ENCODE peak calls at places on chromosomes 7 and 10, in four cellular contexts. A is SK-N-SH, C is H1, Z is K562. T is an unnamed sample.

GRCh38 chr10:100186813-100187212 is 984 bp upstream of the ERLIN1 start:
- DNase-seq in A (peak), C (no peak), Z (peak), T (no peak)

GRCh38 chr10:102004376-102004775 is 51.6 kb downstream of the ARMH3 start:
- DNase-seq in A (no peak), C (no peak), Z (no peak), T (no peak)

GRCh38 chr10:97163141-97163540 is 22.6 kb downstream of the SLIT1 start:
- DNase-seq in A (no peak), C (no peak), Z (no peak), T (no peak)

GRCh38 chr7:100793806-100794660 is 33.3 kb downstream of the EPHB4 start:
- DNase-seq in A (no peak), C (no peak), Z (no peak), T (no peak)

GRCh38 chr7:120033114-120033513 is 239.9 kb upstream of the KCND2 start:
- DNase-seq in A (no peak), C (no peak), Z (no peak), T (no peak)

GRCh38 chr10:122821808-122822207 is 23.8 kb downstream of the CUZD1 start:
- DNase-seq in A (no peak), C (no peak), Z (no peak), T (no peak)

GRCh38 chr10:56836659-56837058 is 475.6 kb upstream of the ZWINT start:
- DNase-seq in A (no peak), C (no peak), Z (no peak), T (no peak)

GRCh38 chr10:66167816-66168215 is 758.0 kb upstream of the LRRTM3 start:
- DNase-seq in A (no peak), C (no peak), Z (no peak), T (no peak)

GRCh38 chr10:70088299-70088698 is 35.7 kb downstream of the MACROH2A2 start:
- DNase-seq in A (no peak), C (no peak), Z (no peak), T (no peak)

GRCh38 chr7:1289681-1290261 is 57.1 kb downstream of the UNCX start:
- DNase-seq in A (no peak), C (no peak), Z (no peak), T (no peak)

GRCh38 chr10:104809288-104810090 is 168.4 kb downstream of the SORCS3 start:
- DNase-seq in A (no peak), C (peak), Z (no peak), T (no peak)

GRCh38 chr7:30996261-30996660 is 32.5 kb downstream of the GHRHR start:
- DNase-seq in A (no peak), C (no peak), Z (no peak), T (no peak)

GRCh38 chr7:27130540-27131389 is at the start of gene HOXA4:
- DNase-seq in A (peak), C (no peak), Z (no peak), T (no peak)

GRCh38 chr7:65983965-65984654 is 2.1 kb upstream of the GUSB start:
- DNase-seq in A (no peak), C (no peak), Z (no peak), T (no peak)

GRCh38 chr10:8305871-8306652 is 251.6 kb downstream of the GATA3 start:
- DNase-seq in A (no peak), C (no peak), Z (no peak), T (no peak)

GRCh38 chr10:28120043-28120749 is 121.3 kb upstream of the ODAD2 start:
- DNase-seq in A (no peak), C (no peak), Z (no peak), T (no peak)

GRCh38 chr7:74511360-74511759 is 57.7 kb downstream of the GTF2IRD1 start:
- DNase-seq in A (no peak), C (no peak), Z (no peak), T (no peak)

GRCh38 chr7:121395961-121396757 is at the start of gene FAM3C:
- DNase-seq in A (peak), C (peak), Z (peak), T (peak)

GRCh38 chr7:79282051-79282694 is 171.3 kb downstream of the MAGI2 start:
- DNase-seq in A (peak), C (no peak), Z (no peak), T (no peak)

GRCh38 chr7:38217672-38218071 is 39.6 kb downstream of the STARD3NL start:
- DNase-seq in A (no peak), C (no peak), Z (no peak), T (no peak)

DNA sequence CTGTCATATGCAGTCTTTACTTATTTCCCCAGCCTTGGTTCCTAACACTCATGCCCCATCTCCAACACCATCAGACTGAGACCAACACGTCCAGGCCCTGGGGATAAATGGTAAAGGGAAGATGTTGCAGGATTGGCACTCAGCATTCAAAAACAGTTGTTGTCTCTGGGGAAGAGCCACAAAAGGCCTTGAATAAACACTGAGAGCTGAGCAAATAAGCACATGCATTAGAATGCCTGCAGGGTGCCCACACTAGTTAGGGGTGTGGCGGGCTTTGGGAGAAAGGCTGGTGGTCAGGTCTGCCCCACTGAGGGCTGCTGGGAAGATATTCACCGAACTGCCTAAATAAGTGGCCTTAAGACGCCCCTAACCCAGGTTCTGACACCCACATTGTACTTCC is 391.0 kb downstream of the GFRA1 start:
- DNase-seq in A (no peak), C (no peak), Z (no peak), T (no peak)
- TF ChIP-seq TAF1 in A (no peak), C (no peak), Z (no peak), T (no peak)

GRCh38 chr7:151847681-151848081 is 29.2 kb downstream of the PRKAG2 start:
- DNase-seq in A (no peak), C (no peak), Z (no peak), T (no peak)
- TF ChIP-seq TAF1 in A (no peak), C (no peak), Z (no peak), T (no peak)

GRCh38 chr10:113643183-113643582 is 20.7 kb downstream of the NRAP start:
- DNase-seq in A (no peak), C (no peak), Z (no peak), T (no peak)

GRCh38 chr10:113646337-113647201 is 17.3 kb downstream of the NRAP start:
- DNase-seq in A (no peak), C (no peak), Z (no peak), T (no peak)

GRCh38 chr10:113641702-113642101 is 22.1 kb downstream of the NRAP start:
- DNase-seq in A (no peak), C (no peak), Z (no peak), T (no peak)

GRCh38 chr10:113648478-113648877 is 15.4 kb downstream of the NRAP start:
- DNase-seq in A (no peak), C (no peak), Z (no peak), T (no peak)

GRCh38 chr10:113644185-113645120 is 19.4 kb downstream of the NRAP start:
- DNase-seq in A (no peak), C (no peak), Z (no peak), T (no peak)
- TF ChIP-seq TAF1 in A (no peak), C (no peak), Z (no peak), T (no peak)

DNA sequence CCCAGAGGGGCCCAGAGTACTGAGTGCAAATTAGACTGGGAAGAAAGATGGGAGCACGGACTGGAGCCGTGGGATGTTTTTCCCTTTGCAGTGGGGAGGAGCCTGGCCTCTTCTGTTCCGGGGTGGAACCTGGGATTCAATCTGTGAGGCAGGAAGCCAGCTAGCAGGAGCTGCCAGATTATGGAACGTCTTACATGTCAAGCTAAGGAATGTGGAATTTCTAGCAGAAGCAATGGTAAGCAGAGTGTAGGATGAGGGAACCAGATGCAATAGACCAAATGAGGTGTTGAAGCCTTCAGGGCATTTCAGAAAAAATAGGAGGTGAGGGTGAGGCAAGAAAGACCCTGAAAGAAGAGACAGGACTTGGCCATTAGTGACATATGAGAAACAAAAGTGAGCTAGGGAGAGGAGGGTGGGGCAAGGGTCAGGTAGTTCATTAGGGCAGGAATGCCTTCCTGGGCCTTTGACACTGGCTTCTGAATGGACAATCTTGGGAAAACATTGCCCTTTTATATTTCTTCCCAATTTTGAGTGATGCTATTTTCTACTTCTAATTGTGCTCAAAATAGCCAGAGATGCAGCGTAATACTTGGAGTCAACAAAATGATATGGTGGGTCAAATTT is 105.5 kb downstream of the CHN2 start:
- DNase-seq in A (no peak), C (no peak), Z (no peak), T (no peak)
- TF ChIP-seq TAF1 in A (no peak), C (no peak), Z (no peak), T (no peak)

GRCh38 chr10:68103867-68104255 is 5.4 kb upstream of the MYPN start:
- DNase-seq in A (no peak), C (no peak), Z (no peak), T (no peak)
- TF ChIP-seq TAF1 in A (no peak), C (no peak), Z (no peak), T (no peak)

DNA sequence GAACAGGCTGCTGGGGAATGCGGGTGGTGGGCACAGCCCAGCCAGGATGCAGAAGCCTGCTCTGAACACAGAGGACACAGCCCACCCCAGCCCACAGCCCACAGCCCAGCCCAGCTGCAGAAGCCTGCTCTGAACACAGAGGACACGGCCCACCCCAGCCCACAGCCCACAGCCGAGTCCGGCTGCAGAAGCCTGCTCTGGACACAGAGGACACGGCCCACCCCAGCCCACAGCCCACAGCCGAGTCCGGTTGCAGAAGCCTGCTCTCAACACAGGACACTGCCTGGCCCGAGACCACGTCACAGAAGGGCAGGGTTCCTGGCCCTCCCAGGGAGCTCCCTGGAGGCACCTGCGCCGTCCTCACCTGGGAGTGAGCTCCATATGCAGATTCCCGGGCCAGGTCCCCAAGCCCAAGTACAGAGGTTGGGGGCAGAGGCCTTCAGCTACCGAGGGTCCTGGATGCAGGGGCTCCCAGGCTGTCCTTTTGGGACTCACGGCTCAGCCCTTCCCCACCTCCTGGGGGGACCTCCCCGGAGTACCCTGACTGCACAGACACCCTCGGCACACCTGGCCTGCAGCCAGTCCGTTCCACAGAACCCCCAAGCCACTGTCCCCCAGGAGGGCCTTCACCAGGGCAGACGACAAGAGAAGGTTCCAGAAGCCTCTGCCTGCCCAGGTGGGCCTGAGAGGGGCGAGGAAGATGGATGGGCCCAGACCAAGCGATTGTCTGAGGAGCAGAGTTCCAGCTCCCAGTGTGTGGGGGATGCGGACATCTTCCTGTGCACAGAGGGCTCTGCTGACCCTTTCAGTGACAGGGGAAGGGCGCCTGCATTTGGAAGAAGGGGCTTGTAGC is 23.7 kb upstream of the FOXL3 start:
- DNase-seq in A (no peak), C (no peak), Z (no peak), T (no peak)
- TF ChIP-seq TAF1 in A (no peak), C (no peak), Z (no peak), T (no peak)

GRCh38 chr7:47217570-47218360 is 364.1 kb downstream of the TNS3 start:
- DNase-seq in A (no peak), C (no peak), Z (no peak), T (no peak)
- TF ChIP-seq TAF1 in A (no peak), C (no peak), Z (no peak), T (no peak)

GRCh38 chr10:106565546-106565945 is 599.0 kb downstream of the SORCS1 start:
- DNase-seq in A (no peak), C (no peak), Z (no peak), T (no peak)
- TF ChIP-seq TAF1 in A (no peak), C (no peak), Z (no peak), T (no peak)